ENCODE peak calls at places on chromosomes 6 and 20, in six cellular contexts. D is heart right ventricle, C is ovary, P is right atrium auricular region, S is body of pancreas, T is A549. X is an unnamed sample. For H3K9me3 and H3K4me1, the result is how much of the 10 kb centered on the place peaks cover.

GRCh38 chr6:138454976-138455706 is 44.2 kb downstream of the NHSL1 start:
- DNase-seq in P (no peak), D (peak), T (peak), S (no peak), C (no peak), X (peak)

GRCh38 chr6:20486641-20487040 is 47.6 kb upstream of the CDKAL1 start:
- DNase-seq in S (no peak), P (no peak), D (no peak), T (no peak), C (no peak), X (no peak)

GRCh38 chr20:50187403-50188051 is 3.1 kb upstream of the CEBPB start:
- DNase-seq in D (peak), C (peak), T (no peak), P (peak), S (peak), X (no peak)

GRCh38 chr20:34110025-34111013 is 1.7 kb downstream of the EIF2S2 start:
- DNase-seq in C (no peak), D (no peak), S (no peak), P (no peak), T (no peak), X (no peak)

GRCh38 chr6:82955841-82956240 is 109.8 kb downstream of the UBE3D start:
- DNase-seq in S (no peak), D (no peak), T (no peak), C (no peak), P (no peak), X (no peak)

GRCh38 chr6:12324096-12324495 is 33.9 kb downstream of the EDN1 start:
- DNase-seq in C (no peak), D (no peak), T (peak), P (no peak), S (peak), X (peak)

GRCh38 chr20:17505664-17506517 is 25.3 kb downstream of the BFSP1 start:
- DNase-seq in P (no peak), T (no peak), C (no peak), D (no peak), S (no peak), X (no peak)

GRCh38 chr6:21595951-21596378 is 2.4 kb downstream of the SOX4 start:
- DNase-seq in P (no peak), T (no peak), C (peak), S (no peak), D (peak), X (no peak)

GRCh38 chr6:73579851-73580246 is 59.0 kb upstream of the EEF1A1 start:
- DNase-seq in S (peak), P (no peak), T (peak), C (peak), D (no peak), X (peak)

GRCh38 chr20:35544436-35544835 is 2.6 kb downstream of the ERGIC3 start:
- DNase-seq in D (no peak), S (no peak), T (no peak), P (no peak), C (no peak), X (no peak)

GRCh38 chr20:47113362-47114118 is 218.9 kb downstream of the EYA2 start:
- DNase-seq in S (no peak), T (no peak), D (no peak), P (no peak), C (no peak), X (no peak)

GRCh38 chr6:33316603-33317417 is 734 bp downstream of the ZBTB22 start:
- DNase-seq in T (no peak), D (peak), S (no peak), P (no peak), C (peak), X (no peak)

GRCh38 chr20:61680096-61680495 is 385.6 kb downstream of the TAF4 start:
- DNase-seq in C (no peak), S (no peak), D (no peak), T (no peak), P (no peak), X (no peak)

GRCh38 chr6:101083533-101084172 is 202.5 kb upstream of the ASCC3 start:
- DNase-seq in T (peak), P (no peak), C (no peak), S (no peak), D (no peak), X (no peak)

GRCh38 chr6:132812756-132813172 is 1.6 kb upstream of the RPS12 start:
- DNase-seq in S (no peak), T (no peak), P (no peak), C (no peak), D (no peak), X (no peak)

GRCh38 chr6:85192186-85192585 is 257.7 kb upstream of the NT5E start:
- DNase-seq in D (no peak), S (no peak), C (no peak), T (no peak), P (no peak), X (no peak)

GRCh38 chr6:111602481-111603404 is 2.9 kb downstream of the TRAF3IP2 start:
- DNase-seq in C (peak), T (no peak), D (peak), P (peak), S (peak), X (no peak)

GRCh38 chr6:11613336-11613735 is 75.8 kb downstream of the TMEM170B start:
- DNase-seq in P (no peak), S (no peak), T (no peak), C (no peak), D (no peak), X (no peak)

GRCh38 chr20:52432740-52433139 is 241.2 kb upstream of the ZFP64 start:
- DNase-seq in T (no peak), D (no peak), P (no peak), S (no peak), C (no peak), X (no peak)

GRCh38 chr6:134873500-134874388 is 76.2 kb downstream of the ALDH8A1 start:
- DNase-seq in P (no peak), C (no peak), T (no peak), D (no peak), S (no peak), X (peak)
- H3K9me3 ChIP-seq in P (under half), C (under half), T (under half), D (under half), S (under half), X (under half)

GRCh38 chr6:163463795-163464194 is 49.3 kb downstream of the QKI start:
- DNase-seq in C (no peak), D (no peak), P (no peak), S (no peak), T (no peak), X (no peak)

GRCh38 chr6:163470611-163471010 is 56.1 kb downstream of the QKI start:
- DNase-seq in D (no peak), S (no peak), C (no peak), T (no peak), P (no peak), X (no peak)

GRCh38 chr6:163469459-163469858 is 54.9 kb downstream of the QKI start:
- DNase-seq in S (no peak), C (no peak), D (no peak), P (no peak), T (no peak), X (no peak)

GRCh38 chr6:163463180-163463579 is 48.7 kb downstream of the QKI start:
- DNase-seq in C (no peak), S (no peak), D (no peak), P (no peak), T (no peak), X (no peak)

GRCh38 chr6:163466839-163467390 is 52.4 kb downstream of the QKI start:
- DNase-seq in P (no peak), T (no peak), S (no peak), C (no peak), D (no peak), X (no peak)
- H3K4me1 ChIP-seq in P (under half), T (under half), S (under half), C (under half), D (half or more), X (under half)

DNA sequence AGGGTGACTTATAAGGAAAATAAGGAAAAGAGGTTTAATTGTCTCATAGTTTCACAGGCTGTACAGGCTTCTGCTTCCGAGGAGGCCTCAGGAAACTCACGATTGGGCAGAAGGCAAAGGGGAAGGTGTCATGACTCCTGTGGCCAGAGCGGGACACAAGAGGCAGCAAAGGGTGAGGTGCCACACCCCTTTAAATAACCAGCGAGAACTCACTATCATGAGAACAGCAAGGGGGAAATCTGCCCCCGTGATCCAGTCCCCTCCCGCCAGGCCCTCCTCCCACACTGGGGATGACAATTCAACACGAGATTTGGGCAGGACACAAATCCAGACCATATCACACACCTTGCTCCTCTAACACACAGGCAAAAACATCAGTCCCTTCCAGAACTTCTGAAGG is 254.0 kb downstream of the DLL1 start:
- DNase-seq in T (no peak), P (no peak), C (no peak), D (no peak), S (no peak), X (peak)
- H3K9me3 ChIP-seq in T (under half), P (under half), C (under half), D (under half), S (under half), X (under half)

GRCh38 chr6:3624268-3625136 is 127.0 kb downstream of the PXDC1 start:
- DNase-seq in D (no peak), C (no peak), S (no peak), P (no peak), T (no peak), X (no peak)
- H3K4me1 ChIP-seq in D (under half), C (under half), S (under half), P (under half), T (under half), X (under half)

DNA sequence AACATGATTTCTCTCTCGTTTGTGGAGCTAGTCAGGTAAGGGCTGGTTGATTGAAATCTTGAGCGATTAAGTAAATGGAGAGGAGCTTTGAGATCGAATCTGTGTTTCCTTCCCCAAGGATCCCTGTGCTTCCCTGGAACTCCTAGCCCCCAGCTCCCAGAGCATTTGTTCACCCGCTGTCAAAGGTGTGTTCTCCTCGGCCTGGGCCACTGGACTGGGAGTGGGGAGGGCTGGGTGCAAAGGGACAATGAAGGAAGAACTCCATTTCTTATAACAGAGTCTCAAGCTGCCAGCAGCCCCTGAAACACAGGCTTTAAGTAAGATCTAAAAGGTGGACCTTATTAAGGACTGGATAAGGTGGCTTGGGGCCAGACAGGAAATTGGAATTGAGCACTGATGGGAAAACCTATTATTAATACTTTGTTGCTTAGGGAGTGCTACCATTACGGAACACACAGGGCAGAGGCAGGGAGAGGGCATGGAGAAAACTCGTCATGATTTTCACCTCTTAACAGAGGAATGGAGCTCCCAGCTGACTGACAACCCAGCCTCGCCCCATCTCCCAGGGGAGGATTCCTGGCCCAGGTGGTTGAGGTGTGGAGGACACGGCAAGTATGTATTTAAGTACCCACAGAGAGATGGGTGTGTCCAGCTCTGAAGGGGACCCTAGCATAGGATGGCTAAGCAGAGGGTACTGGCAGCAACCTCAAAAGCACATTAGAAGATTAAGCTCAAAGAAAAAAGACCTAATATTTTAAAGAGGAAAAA is 261.7 kb upstream of the MOCS1 start:
- DNase-seq in D (no peak), S (no peak), P (no peak), T (no peak), C (no peak), X (no peak)
- H3K9me3 ChIP-seq in D (under half), S (under half), P (under half), T (under half), C (under half), X (under half)

DNA sequence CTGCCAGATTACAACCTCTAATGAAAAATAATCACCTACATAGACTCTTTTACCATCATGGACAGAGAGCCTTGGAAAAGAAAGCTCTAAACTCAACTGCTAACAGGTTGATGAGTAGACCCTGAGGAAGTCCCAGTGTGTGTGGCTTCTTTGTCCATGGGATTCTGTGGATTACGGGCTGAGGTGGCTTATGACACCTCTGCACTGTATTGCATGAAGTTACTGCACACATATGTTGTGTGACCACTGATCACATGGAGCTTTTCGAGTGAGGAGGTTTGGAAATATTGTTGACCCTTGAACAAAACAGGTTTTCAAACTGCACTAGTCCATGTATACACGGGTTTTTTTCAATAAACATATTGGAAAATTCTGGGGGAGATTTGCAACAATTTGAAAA is 124.4 kb downstream of the RIN2 start:
- DNase-seq in P (no peak), T (no peak), D (no peak), C (no peak), S (no peak), X (no peak)
- H3K4me1 ChIP-seq in P (under half), T (half or more), D (under half), C (under half), S (under half), X (under half)

DNA sequence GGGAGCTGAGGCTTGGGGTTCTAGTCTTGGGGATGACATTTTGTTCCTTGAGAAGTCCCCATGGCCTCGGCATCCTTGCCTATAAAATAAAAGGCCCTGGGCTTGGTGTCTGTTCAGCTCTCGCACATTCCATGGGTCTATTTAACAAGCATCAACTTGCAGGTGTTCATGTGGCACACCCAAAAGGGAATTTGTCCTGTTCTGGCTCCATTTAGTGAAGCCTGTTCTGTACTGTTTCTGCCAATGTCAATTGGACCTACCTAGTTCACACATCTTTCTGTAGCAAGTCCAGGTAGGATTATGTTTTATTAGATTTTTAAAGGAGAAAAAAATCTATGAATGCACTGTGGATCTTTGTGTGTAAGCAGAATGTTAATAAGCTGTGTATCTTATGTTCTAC is 262.0 kb downstream of the HIVEP2 start:
- DNase-seq in D (no peak), T (no peak), P (no peak), S (no peak), C (no peak), X (no peak)
- H3K9me3 ChIP-seq in D (under half), T (under half), P (under half), S (under half), C (under half), X (under half)

DNA sequence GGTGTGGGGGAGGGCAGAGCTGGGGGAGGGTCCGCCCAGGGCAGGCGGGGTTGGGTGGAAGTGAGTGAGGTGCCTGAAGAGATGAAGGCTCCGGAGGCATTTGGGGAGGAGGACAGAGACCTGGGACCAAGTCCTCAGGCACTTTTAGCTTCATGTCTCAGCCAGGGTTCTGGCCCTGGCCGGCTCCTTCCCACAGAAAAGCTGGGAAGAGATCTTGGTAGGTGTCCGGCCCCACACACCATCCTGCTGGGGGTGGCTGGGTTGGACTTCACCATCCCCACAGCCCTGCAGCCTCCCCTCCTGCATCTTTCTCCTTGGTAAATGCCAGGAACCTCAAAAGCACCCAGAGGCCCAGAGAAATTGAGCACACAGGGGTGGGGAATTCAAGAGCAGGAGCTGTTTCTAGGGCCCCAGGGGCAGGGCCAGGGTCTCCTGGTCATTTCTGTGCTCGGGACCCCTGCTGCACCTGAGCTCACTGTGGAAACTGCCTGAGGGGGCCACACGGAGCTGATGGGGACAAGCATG is 93.7 kb upstream of the BHLHE23 start:
- DNase-seq in P (no peak), T (no peak), D (peak), C (no peak), S (no peak), X (no peak)
- H3K4me1 ChIP-seq in P (under half), T (under half), D (under half), C (under half), S (under half), X (under half)

GRCh38 chr6:42279966-42280629 is 62.4 kb upstream of the MRPS10 start:
- DNase-seq in T (no peak), D (peak), P (no peak), S (no peak), C (peak), X (peak)
- H3K9me3 ChIP-seq in T (under half), D (under half), P (under half), S (under half), C (under half), X (under half)